ENCODE peak calls at places on chromosomes 7 and 10, in four cellular contexts. One of them, this sample, is unnamed.

GRCh38 chr7:124462249-124462648 is 303.3 kb downstream of the GPR37 start:
- DNase-seq in GM12878: no peak
- DNase-seq in HepG2: no peak
- DNase-seq in H1: no peak
- DNase-seq in this sample: no peak

GRCh38 chr7:33933611-33934281 is 28.4 kb downstream of the BMPER start:
- DNase-seq in GM12878: no peak
- DNase-seq in H1: no peak
- DNase-seq in HepG2: no peak
- DNase-seq in this sample: peak

GRCh38 chr7:157685430-157686284 is 348.9 kb downstream of the DNAJB6 start:
- DNase-seq in H1: peak
- DNase-seq in GM12878: no peak
- DNase-seq in HepG2: no peak
- DNase-seq in this sample: no peak

GRCh38 chr10:103835121-103836045 is 20.0 kb downstream of the SH3PXD2A start:
- DNase-seq in GM12878: no peak
- DNase-seq in HepG2: no peak
- DNase-seq in H1: no peak
- DNase-seq in this sample: no peak

GRCh38 chr7:132446265-132446664 is 130.0 kb downstream of the PLXNA4 start:
- DNase-seq in HepG2: no peak
- DNase-seq in GM12878: no peak
- DNase-seq in H1: no peak
- DNase-seq in this sample: no peak

GRCh38 chr10:104683567-104683966 is 42.5 kb downstream of the SORCS3 start:
- DNase-seq in H1: peak
- DNase-seq in GM12878: no peak
- DNase-seq in HepG2: no peak
- DNase-seq in this sample: no peak

GRCh38 chr10:6929157-6929830 is 349.2 kb upstream of the PRKCQ start:
- DNase-seq in GM12878: no peak
- DNase-seq in H1: no peak
- DNase-seq in HepG2: no peak
- DNase-seq in this sample: no peak

GRCh38 chr7:135335628-135336139 is 102.0 kb downstream of the STRA8 start:
- DNase-seq in H1: peak
- DNase-seq in GM12878: peak
- DNase-seq in HepG2: peak
- DNase-seq in this sample: peak

GRCh38 chr10:77207182-77208165 is 430.1 kb downstream of the KCNMA1 start:
- DNase-seq in H1: no peak
- DNase-seq in GM12878: no peak
- DNase-seq in HepG2: no peak
- DNase-seq in this sample: no peak

GRCh38 chr7:45446195-45446944 is 127.8 kb upstream of the ADCY1 start:
- DNase-seq in GM12878: peak
- DNase-seq in H1: no peak
- DNase-seq in HepG2: no peak
- DNase-seq in this sample: no peak

GRCh38 chr10:86258488-86258887 is 108.1 kb downstream of the GRID1 start:
- DNase-seq in H1: peak
- DNase-seq in HepG2: no peak
- DNase-seq in GM12878: no peak
- DNase-seq in this sample: no peak

GRCh38 chr10:92690211-92691041 is 671 bp downstream of the HHEX start:
- DNase-seq in GM12878: no peak
- DNase-seq in HepG2: no peak
- DNase-seq in H1: peak
- DNase-seq in this sample: no peak

GRCh38 chr7:134685250-134685649 is 38.6 kb downstream of the BPGM start:
- DNase-seq in HepG2: no peak
- DNase-seq in H1: no peak
- DNase-seq in GM12878: no peak
- DNase-seq in this sample: no peak

GRCh38 chr10:69319911-69320316 is 41.6 kb downstream of the HK1 start:
- DNase-seq in H1: no peak
- DNase-seq in GM12878: no peak
- DNase-seq in HepG2: no peak
- DNase-seq in this sample: no peak

GRCh38 chr7:27695096-27695495 is 32.4 kb upstream of the HIBADH start:
- DNase-seq in H1: no peak
- DNase-seq in GM12878: no peak
- DNase-seq in HepG2: no peak
- DNase-seq in this sample: no peak

GRCh38 chr10:5504146-5505072 is 5.0 kb upstream of the CALML5 start:
- DNase-seq in HepG2: no peak
- DNase-seq in GM12878: no peak
- DNase-seq in H1: no peak
- DNase-seq in this sample: no peak

GRCh38 chr7:149774237-149775175 is 1.1 kb upstream of the ZNF467 start:
- DNase-seq in HepG2: no peak
- DNase-seq in GM12878: no peak
- DNase-seq in H1: no peak
- DNase-seq in this sample: no peak

GRCh38 chr10:66572700-66573099 is 353.1 kb upstream of the LRRTM3 start:
- DNase-seq in H1: no peak
- DNase-seq in HepG2: peak
- DNase-seq in GM12878: no peak
- DNase-seq in this sample: no peak

GRCh38 chr10:95818663-95819062 is 62.7 kb downstream of the ENTPD1 start:
- DNase-seq in HepG2: peak
- DNase-seq in H1: no peak
- DNase-seq in GM12878: no peak
- DNase-seq in this sample: no peak

GRCh38 chr7:79241288-79242055 is 212.0 kb downstream of the MAGI2 start:
- DNase-seq in H1: no peak
- DNase-seq in GM12878: no peak
- DNase-seq in HepG2: no peak
- DNase-seq in this sample: no peak

GRCh38 chr7:140928491-140929309 is 4.0 kb upstream of the BRAF start:
- DNase-seq in H1: no peak
- DNase-seq in HepG2: no peak
- DNase-seq in GM12878: no peak
- DNase-seq in this sample: no peak

GRCh38 chr10:90204956-90205695 is 503.7 kb downstream of the KIF20B start:
- DNase-seq in H1: no peak
- DNase-seq in HepG2: no peak
- DNase-seq in GM12878: no peak
- DNase-seq in this sample: no peak

GRCh38 chr10:95422196-95422595 is 131.4 kb upstream of the PDLIM1 start:
- DNase-seq in GM12878: no peak
- DNase-seq in HepG2: no peak
- DNase-seq in H1: no peak
- DNase-seq in this sample: no peak

GRCh38 chr10:96279219-96279641 is 7.9 kb upstream of the BLNK start:
- DNase-seq in GM12878: no peak
- DNase-seq in HepG2: no peak
- DNase-seq in H1: no peak
- DNase-seq in this sample: no peak

GRCh38 chr10:89602919-89603318 is 42.1 kb downstream of the PANK1 start:
- DNase-seq in GM12878: no peak
- DNase-seq in HepG2: no peak
- DNase-seq in H1: no peak
- DNase-seq in this sample: no peak

GRCh38 chr10:131786756-131787605 is 113.8 kb upstream of the PPP2R2D start:
- DNase-seq in H1: no peak
- DNase-seq in GM12878: peak
- DNase-seq in HepG2: no peak
- DNase-seq in this sample: peak

GRCh38 chr10:61744469-61744868 is 81.7 kb downstream of the CABCOCO1 start:
- DNase-seq in H1: no peak
- DNase-seq in GM12878: no peak
- DNase-seq in HepG2: no peak
- DNase-seq in this sample: no peak

GRCh38 chr10:112562122-112562521 is 115.1 kb downstream of the VTI1A start:
- DNase-seq in H1: no peak
- DNase-seq in GM12878: no peak
- DNase-seq in HepG2: peak
- DNase-seq in this sample: no peak
- TF ChIP-seq SUZ12 in H1: no peak
- TF ChIP-seq SUZ12 in GM12878: no peak
- TF ChIP-seq SUZ12 in HepG2: no peak
- TF ChIP-seq SUZ12 in this sample: no peak

GRCh38 chr7:70574314-70574713 is 557.6 kb upstream of the GALNT17 start:
- DNase-seq in GM12878: no peak
- DNase-seq in H1: no peak
- DNase-seq in HepG2: no peak
- DNase-seq in this sample: no peak
- H3K4me3 ChIP-seq in GM12878: no peak
- H3K4me3 ChIP-seq in H1: no peak
- H3K4me3 ChIP-seq in HepG2: no peak
- H3K4me3 ChIP-seq in this sample: no peak

GRCh38 chr10:112986791-112987190 is 36.7 kb downstream of the TCF7L2 start:
- DNase-seq in GM12878: no peak
- DNase-seq in HepG2: no peak
- DNase-seq in H1: no peak
- DNase-seq in this sample: no peak

GRCh38 chr10:112990271-112990670 is 40.2 kb downstream of the TCF7L2 start:
- DNase-seq in HepG2: no peak
- DNase-seq in GM12878: no peak
- DNase-seq in H1: no peak
- DNase-seq in this sample: no peak

GRCh38 chr10:112985701-112986510 is 35.9 kb downstream of the TCF7L2 start:
- DNase-seq in GM12878: peak
- DNase-seq in HepG2: no peak
- DNase-seq in H1: no peak
- DNase-seq in this sample: no peak

GRCh38 chr10:112991888-112992491 is 41.9 kb downstream of the TCF7L2 start:
- DNase-seq in HepG2: peak
- DNase-seq in GM12878: no peak
- DNase-seq in H1: no peak
- DNase-seq in this sample: no peak

GRCh38 chr10:112988839-112989406 is 38.9 kb downstream of the TCF7L2 start:
- DNase-seq in H1: no peak
- DNase-seq in HepG2: no peak
- DNase-seq in GM12878: no peak
- DNase-seq in this sample: peak
- TF ChIP-seq SUZ12 in H1: no peak
- TF ChIP-seq SUZ12 in HepG2: no peak
- TF ChIP-seq SUZ12 in GM12878: no peak
- TF ChIP-seq SUZ12 in this sample: no peak

GRCh38 chr10:73131295-73131694 is 21.0 kb downstream of the NUDT13 start:
- DNase-seq in H1: no peak
- DNase-seq in GM12878: no peak
- DNase-seq in HepG2: no peak
- DNase-seq in this sample: no peak
- H3K4me3 ChIP-seq in H1: no peak
- H3K4me3 ChIP-seq in GM12878: no peak
- H3K4me3 ChIP-seq in HepG2: no peak
- H3K4me3 ChIP-seq in this sample: no peak

GRCh38 chr10:102674566-102674965 is 30.3 kb downstream of the TRIM8 start:
- DNase-seq in H1: no peak
- DNase-seq in GM12878: no peak
- DNase-seq in HepG2: peak
- DNase-seq in this sample: no peak
- TF ChIP-seq SUZ12 in H1: no peak
- TF ChIP-seq SUZ12 in GM12878: no peak
- TF ChIP-seq SUZ12 in HepG2: no peak
- TF ChIP-seq SUZ12 in this sample: no peak

DNA sequence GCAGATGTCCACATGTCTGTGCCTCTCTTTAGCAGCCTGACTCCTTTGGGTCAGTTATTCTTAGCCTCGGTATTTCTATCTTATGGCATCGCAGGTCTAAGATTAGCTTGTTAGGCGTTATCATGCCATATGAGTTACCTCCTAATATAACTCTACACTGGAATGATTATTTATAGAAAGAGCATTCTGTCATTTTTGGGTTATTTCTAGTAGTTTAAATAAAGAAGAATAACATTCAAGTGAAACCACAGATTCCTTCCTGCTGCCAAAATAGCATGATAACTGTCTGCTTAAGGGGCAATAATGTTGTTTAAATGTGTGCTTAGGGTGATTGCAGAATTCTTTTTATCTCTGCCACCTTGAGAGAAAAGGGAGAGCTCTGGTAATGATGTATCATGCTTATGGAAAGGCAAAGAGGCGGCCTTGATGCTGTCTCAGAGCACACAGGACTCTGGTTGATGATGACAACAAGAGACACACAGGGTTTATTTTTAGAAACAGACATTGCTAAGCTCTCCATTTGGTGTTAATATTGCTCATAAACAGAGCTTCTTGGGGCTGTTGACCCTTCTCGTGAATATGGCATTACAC is 10.4 kb downstream of the HDAC9 start:
- DNase-seq in HepG2: no peak
- DNase-seq in H1: no peak
- DNase-seq in GM12878: no peak
- DNase-seq in this sample: no peak
- H3K4me3 ChIP-seq in HepG2: no peak
- H3K4me3 ChIP-seq in H1: no peak
- H3K4me3 ChIP-seq in GM12878: no peak
- H3K4me3 ChIP-seq in this sample: no peak

GRCh38 chr10:34112431-34112830 is 702.7 kb downstream of the PARD3 start:
- DNase-seq in H1: no peak
- DNase-seq in HepG2: no peak
- DNase-seq in GM12878: no peak
- DNase-seq in this sample: no peak
- TF ChIP-seq SUZ12 in H1: no peak
- TF ChIP-seq SUZ12 in HepG2: no peak
- TF ChIP-seq SUZ12 in GM12878: no peak
- TF ChIP-seq SUZ12 in this sample: no peak

GRCh38 chr7:145378197-145378596 is 542.3 kb upstream of the TPK1 start:
- DNase-seq in GM12878: no peak
- DNase-seq in H1: no peak
- DNase-seq in HepG2: no peak
- DNase-seq in this sample: no peak
- H3K4me3 ChIP-seq in GM12878: no peak
- H3K4me3 ChIP-seq in H1: no peak
- H3K4me3 ChIP-seq in HepG2: no peak
- H3K4me3 ChIP-seq in this sample: no peak

GRCh38 chr10:30463944-30464451 is 30.0 kb downstream of the MAP3K8 start:
- DNase-seq in H1: no peak
- DNase-seq in HepG2: no peak
- DNase-seq in GM12878: no peak
- DNase-seq in this sample: no peak
- TF ChIP-seq SUZ12 in H1: no peak
- TF ChIP-seq SUZ12 in HepG2: no peak
- TF ChIP-seq SUZ12 in GM12878: no peak
- TF ChIP-seq SUZ12 in this sample: no peak

This sample was measured in NT2/D1.